ENCODE peak calls at places on chromosomes 16 and 17, in six cellular contexts. N, X, G, Y, S and A are unnamed samples.
A peak's percentile ranks its signal among the peaks of the same experiment; 100 is the strongest.

GRCh38 chr17:17535957-17536356 is 39.8 kb upstream of the RASD1 start:
- DNase-seq in N (no peak), X (peak; percentile 41), G (no peak), Y (no peak), S (no peak), A (peak; percentile 81)

GRCh38 chr17:30933966-30934365 is 12.2 kb downstream of the ADAP2 start:
- DNase-seq in N (no peak), X (no peak), G (no peak), Y (no peak), S (no peak), A (no peak)

GRCh38 chr16:54125751-54126655 is 160.6 kb downstream of the IRX3 start:
- DNase-seq in N (no peak), X (no peak), G (no peak), Y (no peak), S (no peak), A (no peak)

GRCh38 chr16:70644763-70645597 is 1.4 kb upstream of the IL34 start:
- DNase-seq in N (no peak), X (no peak), G (no peak), Y (peak; percentile 25), S (no peak), A (no peak)

GRCh38 chr16:21667575-21667974 is 3.8 kb downstream of the OTOA start:
- DNase-seq in N (no peak), X (no peak), G (no peak), Y (no peak), S (no peak), A (no peak)

GRCh38 chr17:29108806-29109476 is 66.0 kb downstream of the PIPOX start:
- DNase-seq in N (no peak), X (no peak), G (no peak), Y (no peak), S (no peak), A (no peak)

GRCh38 chr16:48231675-48232214 is 12.4 kb upstream of the LONP2 start:
- DNase-seq in N (no peak), X (peak; percentile 72), G (no peak), Y (peak; percentile 57), S (no peak), A (peak; percentile 38)

GRCh38 chr17:74744714-74745547 is 3.5 kb upstream of the NHERF1 start:
- DNase-seq in N (peak; percentile 83), X (peak; percentile 69), G (peak; percentile 78), Y (peak; percentile 95), S (peak; percentile 72), A (peak; percentile 68)

GRCh38 chr17:17496189-17497064 is at the start of gene RASD1:
- DNase-seq in N (peak; percentile 72), X (peak; percentile 97), G (peak; percentile 69), Y (peak; percentile 73), S (peak; percentile 59), A (peak; percentile 87)

GRCh38 chr17:17044846-17045561 is 2.7 kb downstream of the MPRIP start:
- DNase-seq in N (no peak), X (peak; percentile 76), G (no peak), Y (no peak), S (no peak), A (peak; percentile 93)

GRCh38 chr17:28993645-28994426 is 12.0 kb downstream of the SEZ6 start:
- DNase-seq in N (no peak), X (no peak), G (no peak), Y (no peak), S (no peak), A (no peak)

GRCh38 chr16:29894352-29894751 is 5.0 kb downstream of the SEZ6L2 start:
- DNase-seq in N (no peak), X (no peak), G (no peak), Y (no peak), S (no peak), A (no peak)

GRCh38 chr17:81665205-81666091 is 957 bp downstream of the OXLD1 start:
- DNase-seq in N (peak; percentile 40), X (peak; percentile 63), G (no peak), Y (peak; percentile 45), S (peak; percentile 46), A (peak; percentile 23)

GRCh38 chr16:17921357-17921978 is 415.1 kb downstream of the NPIPA8 start:
- DNase-seq in N (peak; percentile 44), X (peak; percentile 2), G (peak; percentile 14), Y (peak; percentile 13), S (peak; percentile 18), A (peak; percentile 37)